ENCODE peak calls at places on chromosomes 12 and 14, in four cellular contexts. One of them, this sample, is unnamed.

GRCh38 chr12:55713721-55714120 is 2.1 kb upstream of the BLOC1S1 start:
- DNase-seq in left lung: no peak
- DNase-seq in PC-3: peak
- DNase-seq in H9: no peak
- DNase-seq in this sample: no peak

GRCh38 chr12:123519151-123520001 is 14.1 kb downstream of the RILPL1 start:
- DNase-seq in H9: peak
- DNase-seq in left lung: peak
- DNase-seq in PC-3: no peak
- DNase-seq in this sample: no peak

GRCh38 chr14:99025418-99025817 is 246.6 kb downstream of the BCL11B start:
- DNase-seq in left lung: no peak
- DNase-seq in PC-3: no peak
- DNase-seq in H9: no peak
- DNase-seq in this sample: no peak

GRCh38 chr12:104131609-104132008 is 6.4 kb downstream of the NFYB start:
- DNase-seq in left lung: no peak
- DNase-seq in PC-3: peak
- DNase-seq in H9: no peak
- DNase-seq in this sample: no peak

GRCh38 chr14:53450871-53451270 is 297.7 kb upstream of the DDHD1 start:
- DNase-seq in H9: no peak
- DNase-seq in left lung: no peak
- DNase-seq in PC-3: peak
- DNase-seq in this sample: no peak

GRCh38 chr14:50920482-50921225 is 23.6 kb downstream of the PYGL start:
- DNase-seq in PC-3: peak
- DNase-seq in left lung: no peak
- DNase-seq in H9: no peak
- DNase-seq in this sample: no peak

GRCh38 chr12:79444089-79444488 is 246.7 kb downstream of the PAWR start:
- DNase-seq in H9: no peak
- DNase-seq in left lung: no peak
- DNase-seq in PC-3: peak
- DNase-seq in this sample: no peak

GRCh38 chr12:123115409-123116111 is 35.3 kb downstream of the PITPNM2 start:
- DNase-seq in left lung: no peak
- DNase-seq in H9: no peak
- DNase-seq in PC-3: peak
- DNase-seq in this sample: no peak

GRCh38 chr14:34014936-34015335 is 64.1 kb upstream of the EGLN3 start:
- DNase-seq in H9: no peak
- DNase-seq in PC-3: no peak
- DNase-seq in left lung: no peak
- DNase-seq in this sample: no peak

GRCh38 chr12:38904932-38905479 is 385 bp downstream of the CPNE8 start:
- DNase-seq in PC-3: peak
- DNase-seq in H9: peak
- DNase-seq in left lung: peak
- DNase-seq in this sample: peak

GRCh38 chr12:6435941-6436715 is 8.6 kb upstream of the CD27 start:
- DNase-seq in H9: no peak
- DNase-seq in left lung: no peak
- DNase-seq in PC-3: no peak
- DNase-seq in this sample: no peak

GRCh38 chr12:46981627-46982026 is 97.8 kb upstream of the PCED1B start:
- DNase-seq in PC-3: no peak
- DNase-seq in left lung: no peak
- DNase-seq in H9: no peak
- DNase-seq in this sample: no peak

GRCh38 chr12:46985816-46986215 is 93.6 kb upstream of the PCED1B start:
- DNase-seq in H9: no peak
- DNase-seq in PC-3: no peak
- DNase-seq in left lung: no peak
- DNase-seq in this sample: no peak

GRCh38 chr12:46982629-46983392 is 96.6 kb upstream of the PCED1B start:
- DNase-seq in left lung: no peak
- DNase-seq in PC-3: no peak
- DNase-seq in H9: no peak
- DNase-seq in this sample: no peak

GRCh38 chr12:46983393-46983793 is 96.0 kb upstream of the PCED1B start:
- DNase-seq in PC-3: no peak
- DNase-seq in left lung: no peak
- DNase-seq in H9: no peak
- DNase-seq in this sample: no peak

GRCh38 chr12:46983959-46984833 is 95.2 kb upstream of the PCED1B start:
- DNase-seq in left lung: no peak
- DNase-seq in H9: peak
- DNase-seq in PC-3: peak
- DNase-seq in this sample: no peak
- TF ChIP-seq CTCF in left lung: peak
- TF ChIP-seq CTCF in H9: peak
- TF ChIP-seq CTCF in PC-3: peak
- TF ChIP-seq CTCF in this sample: peak

GRCh38 chr12:48978291-48978740 is at the start of gene WNT1:
- DNase-seq in H9: no peak
- DNase-seq in PC-3: no peak
- DNase-seq in left lung: no peak
- DNase-seq in this sample: no peak
- TF ChIP-seq CTCF in H9: peak
- TF ChIP-seq CTCF in PC-3: peak
- TF ChIP-seq CTCF in left lung: peak
- TF ChIP-seq CTCF in this sample: peak

GRCh38 chr14:75982724-75983358 is 1.0 kb upstream of the TGFB3 start:
- DNase-seq in left lung: peak
- DNase-seq in PC-3: no peak
- DNase-seq in H9: no peak
- DNase-seq in this sample: no peak
- TF ChIP-seq CTCF in left lung: no peak
- TF ChIP-seq CTCF in PC-3: no peak
- TF ChIP-seq CTCF in H9: no peak
- TF ChIP-seq CTCF in this sample: peak

DNA sequence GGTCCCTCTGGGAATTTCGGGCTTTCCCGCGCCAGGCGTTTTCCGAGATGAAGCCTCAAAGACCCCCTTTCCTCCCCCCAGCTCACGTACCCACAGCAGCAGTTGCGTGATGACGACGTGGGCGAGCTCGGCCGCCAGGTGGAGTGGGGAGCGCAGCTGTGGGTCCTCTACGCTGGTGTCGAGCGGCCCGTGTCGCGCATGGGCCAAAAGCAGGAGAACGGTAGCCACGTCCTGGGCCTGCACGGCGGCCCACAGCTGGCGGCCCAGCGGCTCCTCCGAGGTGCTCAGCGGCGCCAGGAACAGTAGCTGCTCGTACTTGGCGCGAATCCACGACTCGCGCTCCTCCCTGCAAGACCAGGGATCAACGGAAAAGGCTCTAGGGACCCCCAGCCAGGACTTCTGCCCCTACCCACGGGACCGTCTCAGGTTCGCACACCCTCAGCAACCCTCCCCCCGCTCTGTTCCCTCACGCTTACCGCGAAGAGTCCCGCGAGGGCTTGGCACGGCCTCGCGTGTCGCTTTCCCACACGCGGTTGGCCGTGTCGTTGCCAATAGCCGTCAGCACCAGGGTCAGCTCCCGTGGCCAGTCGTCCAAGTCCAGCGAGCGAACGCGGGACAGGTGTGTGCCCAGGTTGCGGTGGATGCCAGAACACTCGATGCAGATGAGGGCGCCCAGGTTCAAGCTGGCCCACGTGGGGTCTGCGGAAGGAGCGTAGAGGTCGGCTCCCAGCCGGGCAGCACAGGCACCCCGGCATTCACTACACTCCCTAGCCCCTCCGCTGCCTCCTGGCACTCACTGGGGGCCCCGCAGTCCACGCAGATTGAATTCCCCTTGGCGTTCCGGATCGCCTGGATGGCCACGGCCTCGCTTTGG is 11.4 kb downstream of the AGAP2 start:
- DNase-seq in left lung: no peak
- DNase-seq in H9: peak
- DNase-seq in PC-3: no peak
- DNase-seq in this sample: peak
- TF ChIP-seq CTCF in left lung: no peak
- TF ChIP-seq CTCF in H9: no peak
- TF ChIP-seq CTCF in PC-3: peak
- TF ChIP-seq CTCF in this sample: no peak

GRCh38 chr12:106345739-106346138 is 11.8 kb upstream of the POLR3B start:
- DNase-seq in PC-3: peak
- DNase-seq in left lung: no peak
- DNase-seq in H9: peak
- DNase-seq in this sample: no peak
- TF ChIP-seq CTCF in PC-3: peak
- TF ChIP-seq CTCF in left lung: peak
- TF ChIP-seq CTCF in H9: peak
- TF ChIP-seq CTCF in this sample: peak

DNA sequence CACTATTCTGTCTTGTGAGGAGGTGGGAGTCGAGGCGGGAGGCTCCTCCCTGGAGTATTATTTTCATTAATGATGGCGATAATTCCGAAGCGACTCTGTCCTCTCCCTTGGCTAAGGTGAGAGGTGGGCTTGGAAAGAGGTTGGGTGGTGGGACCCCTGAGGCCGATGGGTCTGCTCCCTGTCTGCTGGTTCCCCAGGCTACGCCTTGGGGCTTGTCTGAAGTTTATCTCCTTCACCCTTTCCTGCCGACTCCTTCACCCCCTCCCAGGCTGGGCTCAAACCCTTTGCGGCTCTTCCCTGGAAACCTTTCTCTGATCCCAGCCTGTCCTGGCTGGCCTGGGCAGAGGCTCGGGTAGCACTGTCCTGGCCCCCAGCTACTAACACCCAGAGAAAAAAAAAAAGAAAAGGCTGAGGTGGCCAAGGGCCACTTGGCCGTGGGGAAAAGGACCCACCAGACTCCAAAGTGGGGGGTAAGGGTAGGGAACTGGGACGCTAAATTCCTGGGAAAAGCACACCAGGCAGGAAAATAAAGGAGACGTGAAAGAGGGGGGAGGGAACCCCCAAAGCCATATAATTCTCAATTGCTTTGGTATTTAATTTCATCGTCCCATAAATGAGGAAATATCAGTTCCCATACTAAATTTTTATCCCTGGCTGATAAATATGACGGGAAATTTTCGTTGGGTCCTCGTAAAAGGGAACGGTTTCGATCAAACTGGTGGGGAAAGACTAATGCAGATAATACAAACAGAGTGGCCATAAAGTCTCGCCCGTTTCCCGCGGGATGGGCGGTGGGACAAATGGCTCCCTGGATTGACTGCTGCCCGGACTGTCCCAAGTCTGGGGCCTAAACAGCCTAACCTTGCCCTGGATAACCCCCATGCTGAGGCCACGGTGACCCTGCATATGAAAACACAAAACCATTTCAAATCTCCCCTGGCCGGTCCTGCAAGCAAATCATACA is 2.0 kb upstream of the HOXC10 start:
- DNase-seq in left lung: no peak
- DNase-seq in H9: no peak
- DNase-seq in PC-3: no peak
- DNase-seq in this sample: no peak
- TF ChIP-seq CTCF in left lung: no peak
- TF ChIP-seq CTCF in H9: no peak
- TF ChIP-seq CTCF in PC-3: no peak
- TF ChIP-seq CTCF in this sample: no peak

DNA sequence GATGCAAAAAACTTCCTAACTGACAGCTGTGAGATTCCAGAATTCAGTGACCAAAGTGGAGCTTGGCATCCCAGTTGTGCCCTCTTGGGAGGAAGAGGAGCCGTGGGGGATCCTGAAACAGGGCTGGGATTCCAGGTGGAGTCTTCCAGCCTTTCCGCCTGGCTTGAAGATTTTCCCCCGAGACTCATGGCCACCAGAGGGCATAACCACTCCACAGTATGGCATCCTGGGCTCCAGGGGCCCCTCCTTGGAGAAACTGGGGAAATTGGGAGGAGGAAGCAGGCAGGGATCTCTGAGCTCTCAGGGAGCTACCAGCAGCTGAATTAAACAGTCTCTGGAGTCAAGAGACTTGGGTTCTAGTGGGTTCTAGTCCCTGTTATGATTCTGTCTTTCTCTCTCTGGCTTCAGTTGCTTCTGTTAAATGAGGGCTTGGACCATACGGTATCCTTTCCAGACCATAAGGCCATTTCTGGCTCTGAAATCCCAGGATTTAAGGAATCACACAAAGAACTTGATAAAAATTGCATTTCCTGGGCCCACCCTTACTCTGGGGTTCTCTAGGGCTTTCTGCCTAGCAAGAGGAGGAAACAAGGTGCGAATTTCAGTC is 2.6 kb upstream of the TAMALIN start:
- DNase-seq in H9: peak
- DNase-seq in PC-3: peak
- DNase-seq in left lung: peak
- DNase-seq in this sample: no peak
- TF ChIP-seq CTCF in H9: peak
- TF ChIP-seq CTCF in PC-3: peak
- TF ChIP-seq CTCF in left lung: peak
- TF ChIP-seq CTCF in this sample: peak

GRCh38 chr12:57397441-57397840 is 33.4 kb downstream of the R3HDM2 start:
- DNase-seq in left lung: no peak
- DNase-seq in H9: no peak
- DNase-seq in PC-3: no peak
- DNase-seq in this sample: no peak
- TF ChIP-seq CTCF in left lung: no peak
- TF ChIP-seq CTCF in H9: peak
- TF ChIP-seq CTCF in PC-3: no peak
- TF ChIP-seq CTCF in this sample: no peak

DNA sequence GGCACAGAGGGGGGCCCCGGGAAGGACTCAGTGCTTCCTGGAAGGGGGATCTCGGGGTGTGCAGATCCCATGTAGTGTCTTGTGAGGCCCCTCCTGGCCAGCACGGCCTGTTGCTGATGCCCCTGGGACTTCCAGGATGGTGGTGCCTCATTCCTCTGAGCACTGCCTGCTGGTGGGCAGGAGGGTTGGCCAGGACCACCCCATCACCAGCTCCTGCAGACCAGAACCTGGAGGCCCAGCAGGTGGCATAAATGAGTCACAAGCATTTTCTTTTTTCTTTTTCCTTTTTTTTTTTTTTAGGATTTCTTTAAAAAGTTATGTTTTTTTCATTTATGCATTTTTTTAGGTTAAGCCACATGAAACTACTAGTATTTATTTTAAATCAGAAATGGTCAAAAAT is 8.0 kb downstream of the MMP17 start:
- DNase-seq in H9: no peak
- DNase-seq in PC-3: peak
- DNase-seq in left lung: no peak
- DNase-seq in this sample: no peak
- TF ChIP-seq CTCF in H9: no peak
- TF ChIP-seq CTCF in PC-3: peak
- TF ChIP-seq CTCF in left lung: no peak
- TF ChIP-seq CTCF in this sample: peak

DNA sequence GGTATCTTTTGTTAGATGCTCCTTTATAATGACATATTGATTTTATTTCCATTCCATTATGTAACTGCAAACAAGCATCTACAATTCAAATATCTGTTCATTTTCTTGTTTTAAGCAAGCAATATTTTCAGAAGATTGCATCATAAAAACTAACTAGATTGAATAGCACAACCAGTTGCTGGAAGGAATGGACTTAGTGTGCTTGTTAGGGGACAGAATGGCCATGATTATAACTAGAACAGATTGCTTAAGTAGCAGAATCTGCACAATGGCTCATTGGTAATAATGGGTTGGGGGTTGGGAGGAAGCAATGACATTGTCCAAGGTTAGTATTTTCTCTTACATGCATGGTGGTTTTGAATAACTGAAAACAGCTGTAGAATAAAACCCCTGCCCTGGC is 939.5 kb downstream of the SLC16A7 start:
- DNase-seq in left lung: no peak
- DNase-seq in PC-3: no peak
- DNase-seq in H9: no peak
- DNase-seq in this sample: no peak
- TF ChIP-seq CTCF in left lung: no peak
- TF ChIP-seq CTCF in PC-3: no peak
- TF ChIP-seq CTCF in H9: no peak
- TF ChIP-seq CTCF in this sample: no peak

This sample was measured in CD14-positive monocyte.